ENCODE peak calls at places on chromosome 22, in five cellular contexts. One of them, this sample, is unnamed.

GRCh38 chr22:30270841-30271240 is 4.2 kb upstream of the OSM start:
- DNase-seq in endothelial cell of umbilical vein: no peak
- DNase-seq in RCC 7860: peak; percentile 42
- DNase-seq in adipocyte: no peak
- DNase-seq in choroid plexus epithelial cell: peak; percentile 80
- DNase-seq in this sample: peak; percentile 75

GRCh38 chr22:49951001-49951677 is 9.4 kb upstream of the PIM3 start:
- DNase-seq in endothelial cell of umbilical vein: no peak
- DNase-seq in RCC 7860: no peak
- DNase-seq in adipocyte: no peak
- DNase-seq in choroid plexus epithelial cell: no peak
- DNase-seq in this sample: no peak

GRCh38 chr22:37309221-37310074 is 27.1 kb downstream of the CYTH4 start:
- DNase-seq in endothelial cell of umbilical vein: no peak
- DNase-seq in RCC 7860: peak; percentile 84
- DNase-seq in adipocyte: no peak
- DNase-seq in choroid plexus epithelial cell: peak; percentile 29
- DNase-seq in this sample: no peak

GRCh38 chr22:49690454-49690853 is 137.2 kb downstream of the BRD1 start:
- DNase-seq in endothelial cell of umbilical vein: no peak
- DNase-seq in RCC 7860: no peak
- DNase-seq in adipocyte: no peak
- DNase-seq in choroid plexus epithelial cell: no peak
- DNase-seq in this sample: no peak

GRCh38 chr22:44525872-44526271 is 27.8 kb upstream of the RTL6 start:
- DNase-seq in endothelial cell of umbilical vein: no peak
- DNase-seq in RCC 7860: no peak
- DNase-seq in adipocyte: no peak
- DNase-seq in choroid plexus epithelial cell: no peak
- DNase-seq in this sample: no peak

GRCh38 chr22:50731811-50732624 is 6.0 kb upstream of the ACR start:
- DNase-seq in endothelial cell of umbilical vein: no peak
- DNase-seq in RCC 7860: no peak
- DNase-seq in adipocyte: peak; percentile 78
- DNase-seq in choroid plexus epithelial cell: peak; percentile 55
- DNase-seq in this sample: peak; percentile 56

GRCh38 chr22:35642305-35642741 is 5.9 kb upstream of the APOL6 start:
- DNase-seq in endothelial cell of umbilical vein: no peak
- DNase-seq in RCC 7860: no peak
- DNase-seq in adipocyte: peak; percentile 47
- DNase-seq in choroid plexus epithelial cell: no peak
- DNase-seq in this sample: no peak

GRCh38 chr22:30416403-30416802 is 9.2 kb upstream of the MTFP1 start:
- DNase-seq in endothelial cell of umbilical vein: no peak
- DNase-seq in RCC 7860: no peak
- DNase-seq in adipocyte: no peak
- DNase-seq in choroid plexus epithelial cell: peak; percentile 60
- DNase-seq in this sample: no peak

GRCh38 chr22:38981005-38981658 is 1.0 kb upstream of the APOBEC3B start:
- DNase-seq in endothelial cell of umbilical vein: no peak
- DNase-seq in RCC 7860: no peak
- DNase-seq in adipocyte: peak; percentile 58
- DNase-seq in choroid plexus epithelial cell: no peak
- DNase-seq in this sample: peak; percentile 20

GRCh38 chr22:29816128-29816527 is 21.9 kb downstream of the ASCC2 start:
- DNase-seq in endothelial cell of umbilical vein: no peak
- DNase-seq in RCC 7860: no peak
- DNase-seq in adipocyte: no peak
- DNase-seq in choroid plexus epithelial cell: no peak
- DNase-seq in this sample: no peak

GRCh38 chr22:36237462-36238347 is 1.6 kb downstream of the APOL2 start:
- DNase-seq in endothelial cell of umbilical vein: no peak
- DNase-seq in RCC 7860: no peak
- DNase-seq in adipocyte: peak; percentile 65
- DNase-seq in choroid plexus epithelial cell: peak; percentile 53
- DNase-seq in this sample: peak; percentile 41

GRCh38 chr22:19079691-19080090 is 42.5 kb downstream of the DGCR2 start:
- DNase-seq in endothelial cell of umbilical vein: no peak
- DNase-seq in RCC 7860: no peak
- DNase-seq in adipocyte: no peak
- DNase-seq in choroid plexus epithelial cell: no peak
- DNase-seq in this sample: no peak

GRCh38 chr22:28710889-28711285 is 30.7 kb downstream of the CHEK2 start:
- DNase-seq in endothelial cell of umbilical vein: peak; percentile 90
- DNase-seq in RCC 7860: no peak
- DNase-seq in adipocyte: peak; percentile 70
- DNase-seq in choroid plexus epithelial cell: peak; percentile 48
- DNase-seq in this sample: peak; percentile 89

GRCh38 chr22:26798433-26799065 is 141.2 kb downstream of the MIAT start:
- DNase-seq in endothelial cell of umbilical vein: no peak
- DNase-seq in RCC 7860: no peak
- DNase-seq in adipocyte: no peak
- DNase-seq in choroid plexus epithelial cell: no peak
- DNase-seq in this sample: no peak

GRCh38 chr22:50481440-50482106 is at the start of gene ADM2:
- DNase-seq in endothelial cell of umbilical vein: no peak
- DNase-seq in RCC 7860: no peak
- DNase-seq in adipocyte: peak; percentile 73
- DNase-seq in choroid plexus epithelial cell: no peak
- DNase-seq in this sample: no peak

GRCh38 chr22:39214383-39215069 is 30.3 kb downstream of the PDGFB start:
- DNase-seq in endothelial cell of umbilical vein: no peak
- DNase-seq in RCC 7860: peak; percentile 87
- DNase-seq in adipocyte: peak; percentile 9
- DNase-seq in choroid plexus epithelial cell: peak; percentile 39
- DNase-seq in this sample: peak; percentile 75

GRCh38 chr22:49210606-49211005 is 617.1 kb downstream of the BRD1 start:
- DNase-seq in endothelial cell of umbilical vein: no peak
- DNase-seq in RCC 7860: no peak
- DNase-seq in adipocyte: no peak
- DNase-seq in choroid plexus epithelial cell: no peak
- DNase-seq in this sample: no peak

GRCh38 chr22:37502342-37503182 is 16.4 kb upstream of the MFNG start:
- DNase-seq in endothelial cell of umbilical vein: no peak
- DNase-seq in RCC 7860: no peak
- DNase-seq in adipocyte: no peak
- DNase-seq in choroid plexus epithelial cell: no peak
- DNase-seq in this sample: peak; percentile 28

GRCh38 chr22:22720201-22720723 is 75.8 kb downstream of the GGTLC2 start:
- DNase-seq in endothelial cell of umbilical vein: peak; percentile 69
- DNase-seq in RCC 7860: no peak
- DNase-seq in adipocyte: peak; percentile 10
- DNase-seq in choroid plexus epithelial cell: peak; percentile 79
- DNase-seq in this sample: peak; percentile 75

GRCh38 chr22:49724893-49725489 is 102.7 kb downstream of the BRD1 start:
- DNase-seq in endothelial cell of umbilical vein: peak; percentile 52
- DNase-seq in RCC 7860: no peak
- DNase-seq in adipocyte: peak; percentile 27
- DNase-seq in choroid plexus epithelial cell: peak; percentile 62
- DNase-seq in this sample: peak; percentile 83

GRCh38 chr22:18066181-18066859 is 11.5 kb upstream of the PEX26 start:
- DNase-seq in endothelial cell of umbilical vein: no peak
- DNase-seq in RCC 7860: no peak
- DNase-seq in adipocyte: no peak
- DNase-seq in choroid plexus epithelial cell: no peak
- DNase-seq in this sample: no peak

GRCh38 chr22:33126881-33127280 is 68.7 kb upstream of the SYN3 start:
- DNase-seq in endothelial cell of umbilical vein: no peak
- DNase-seq in RCC 7860: no peak
- DNase-seq in adipocyte: peak; percentile 33
- DNase-seq in choroid plexus epithelial cell: peak; percentile 1
- DNase-seq in this sample: no peak

GRCh38 chr22:23233746-23234408 is 53.6 kb downstream of the BCR start:
- DNase-seq in endothelial cell of umbilical vein: no peak
- DNase-seq in RCC 7860: peak; percentile 22
- DNase-seq in adipocyte: no peak
- DNase-seq in choroid plexus epithelial cell: peak; percentile 46
- DNase-seq in this sample: no peak

GRCh38 chr22:35400335-35400680 is 368 bp downstream of the MCM5 start:
- DNase-seq in endothelial cell of umbilical vein: no peak
- DNase-seq in RCC 7860: no peak
- DNase-seq in adipocyte: no peak
- DNase-seq in choroid plexus epithelial cell: no peak
- DNase-seq in this sample: peak; percentile 21

GRCh38 chr22:31857247-31857646 is 87.1 kb upstream of the YWHAH start:
- DNase-seq in endothelial cell of umbilical vein: no peak
- DNase-seq in RCC 7860: no peak
- DNase-seq in adipocyte: no peak
- DNase-seq in choroid plexus epithelial cell: no peak
- DNase-seq in this sample: no peak

GRCh38 chr22:47000888-47001287 is 238.4 kb downstream of the TBC1D22A start:
- DNase-seq in endothelial cell of umbilical vein: no peak
- DNase-seq in RCC 7860: no peak
- DNase-seq in adipocyte: no peak
- DNase-seq in choroid plexus epithelial cell: no peak
- DNase-seq in this sample: no peak

GRCh38 chr22:23029521-23030228 is 40.6 kb upstream of the GNAZ start:
- DNase-seq in endothelial cell of umbilical vein: no peak
- DNase-seq in RCC 7860: no peak
- DNase-seq in adipocyte: no peak
- DNase-seq in choroid plexus epithelial cell: no peak
- DNase-seq in this sample: no peak

GRCh38 chr22:30705710-30706651 is 11.3 kb downstream of the OSBP2 start:
- DNase-seq in endothelial cell of umbilical vein: no peak
- DNase-seq in RCC 7860: no peak
- DNase-seq in adipocyte: peak; percentile 54
- DNase-seq in choroid plexus epithelial cell: peak; percentile 28
- DNase-seq in this sample: no peak

GRCh38 chr22:47175151-47175760 is 412.8 kb downstream of the TBC1D22A start:
- DNase-seq in endothelial cell of umbilical vein: no peak
- DNase-seq in RCC 7860: no peak
- DNase-seq in adipocyte: no peak
- DNase-seq in choroid plexus epithelial cell: peak; percentile 76
- DNase-seq in this sample: peak; percentile 18

This sample was measured in dermis blood vessel endothelial cell.